ENCODE peak calls at places on chromosomes 4 and X, in four cellular contexts. H is WTC11; E is smooth muscle cell of the brain vasculature; D is stimulated activated CD4-positive, alpha-beta T cell treated with anti-CD3 and anti-CD28 coated beads, Interleukin-15, amount 100 ng/mL, for 24 hours. M is an unnamed sample.

GRCh38 chrX:120549483-120550452 is 11.0 kb downstream of the CUL4B start:
- DNase-seq in D (peak), E (peak), H (no peak), M (no peak)

GRCh38 chr4:5222951-5223350 is 171.7 kb downstream of the STK32B start:
- DNase-seq in D (no peak), E (no peak), H (no peak), M (no peak)

GRCh38 chr4:8353158-8353495 is 83.6 kb downstream of the HTRA3 start:
- DNase-seq in H (no peak), E (no peak), D (no peak), M (no peak)

GRCh38 chr4:55668449-55668848 is 32.4 kb upstream of the NMU start:
- DNase-seq in E (no peak), H (no peak), D (no peak), M (no peak)

GRCh38 chrX:120304241-120304640 is 7.0 kb downstream of the TMEM255A start:
- DNase-seq in D (no peak), H (no peak), E (no peak), M (no peak)

GRCh38 chrX:40579139-40579538 is 1.6 kb upstream of the ATP6AP2 start:
- DNase-seq in E (no peak), D (no peak), H (no peak), M (no peak)

GRCh38 chr4:70765368-70765767 is 43.6 kb downstream of the RUFY3 start:
- DNase-seq in H (no peak), D (no peak), E (no peak), M (no peak)

GRCh38 chrX:18290200-18290599 is 64.3 kb downstream of the SCML2 start:
- DNase-seq in D (no peak), E (no peak), H (no peak), M (peak)

GRCh38 chrX:123731258-123731986 is 1.4 kb downstream of the THOC2 start:
- DNase-seq in D (peak), H (no peak), E (no peak), M (no peak)

GRCh38 chr4:37453004-37453360 is 208.4 kb downstream of the NWD2 start:
- DNase-seq in D (peak), H (peak), E (no peak), M (peak)

GRCh38 chrX:22060952-22061351 is 28.8 kb downstream of the PHEX start:
- DNase-seq in D (no peak), E (no peak), H (no peak), M (no peak)

GRCh38 chrX:17842769-17843525 is 18.2 kb downstream of the RAI2 start:
- DNase-seq in E (no peak), D (no peak), H (no peak), M (no peak)

M was measured in NT2/D1.